ENCODE peak calls at places on chromosomes 4 and X, in four cellular contexts. One of them, this sample, is unnamed. For H3K4me1, the result is how much of the 10 kb centered on the place peaks cover.

GRCh38 chr4:141131738-141132688 is 1.3 kb downstream of the RNF150 start:
- DNase-seq in GM23338: peak
- DNase-seq in HCT116: no peak
- DNase-seq in K562: no peak
- DNase-seq in this sample: no peak

GRCh38 chr4:173443121-173443520 is 44.2 kb upstream of the SCRG1 start:
- DNase-seq in HCT116: no peak
- DNase-seq in K562: no peak
- DNase-seq in GM23338: no peak
- DNase-seq in this sample: no peak

GRCh38 chr4:182267048-182267447 is 23.8 kb downstream of the TENM3 start:
- DNase-seq in HCT116: no peak
- DNase-seq in GM23338: no peak
- DNase-seq in K562: no peak
- DNase-seq in this sample: no peak

GRCh38 chrX:72461288-72461687 is 111.4 kb downstream of the HDAC8 start:
- DNase-seq in HCT116: no peak
- DNase-seq in K562: no peak
- DNase-seq in GM23338: no peak
- DNase-seq in this sample: no peak

GRCh38 chrX:42976729-42977366 is 198.9 kb upstream of the PPP1R2C start:
- DNase-seq in GM23338: peak
- DNase-seq in HCT116: no peak
- DNase-seq in K562: no peak
- DNase-seq in this sample: no peak

GRCh38 chr4:37754410-37755185 is 68.4 kb upstream of the RELL1 start:
- DNase-seq in K562: no peak
- DNase-seq in HCT116: no peak
- DNase-seq in GM23338: no peak
- DNase-seq in this sample: no peak

GRCh38 chr4:109729563-109730293 is at the start of gene PLA2G12A:
- DNase-seq in K562: peak
- DNase-seq in GM23338: peak
- DNase-seq in HCT116: peak
- DNase-seq in this sample: no peak

GRCh38 chr4:159487284-159487747 is 384.4 kb downstream of the RAPGEF2 start:
- DNase-seq in HCT116: peak
- DNase-seq in K562: peak
- DNase-seq in GM23338: peak
- DNase-seq in this sample: no peak

GRCh38 chr4:18366762-18367358 is 345.3 kb upstream of the LCORL start:
- DNase-seq in GM23338: peak
- DNase-seq in K562: no peak
- DNase-seq in HCT116: no peak
- DNase-seq in this sample: no peak

GRCh38 chrX:1468250-1468772 is 15.6 kb upstream of the ASMTL start:
- DNase-seq in HCT116: no peak
- DNase-seq in K562: no peak
- DNase-seq in GM23338: no peak
- DNase-seq in this sample: peak

GRCh38 chr4:105569014-105569850 is 16.8 kb downstream of the ARHGEF38 start:
- DNase-seq in GM23338: no peak
- DNase-seq in HCT116: no peak
- DNase-seq in K562: no peak
- DNase-seq in this sample: no peak

GRCh38 chr4:38069271-38069760 is 109.1 kb downstream of the PTTG2 start:
- DNase-seq in GM23338: peak
- DNase-seq in K562: peak
- DNase-seq in HCT116: no peak
- DNase-seq in this sample: peak

GRCh38 chr4:58732973-58733372 is 1622.8 kb upstream of the IGFBP7 start:
- DNase-seq in K562: no peak
- DNase-seq in GM23338: no peak
- DNase-seq in HCT116: no peak
- DNase-seq in this sample: no peak

GRCh38 chr4:4387531-4388311 is 819 bp downstream of the NSG1 start:
- DNase-seq in GM23338: peak
- DNase-seq in HCT116: no peak
- DNase-seq in K562: no peak
- DNase-seq in this sample: no peak

GRCh38 chr4:42914937-42915336 is 22.4 kb downstream of the GRXCR1 start:
- DNase-seq in GM23338: no peak
- DNase-seq in K562: no peak
- DNase-seq in HCT116: no peak
- DNase-seq in this sample: no peak

GRCh38 chr4:109877400-109877799 is 29.5 kb downstream of the LRIT3 start:
- DNase-seq in GM23338: no peak
- DNase-seq in K562: no peak
- DNase-seq in HCT116: no peak
- DNase-seq in this sample: no peak

GRCh38 chrX:140510895-140511295 is 6.0 kb upstream of the SOX3 start:
- DNase-seq in K562: no peak
- DNase-seq in GM23338: peak
- DNase-seq in HCT116: no peak
- DNase-seq in this sample: no peak

GRCh38 chrX:22246620-22247019 is 26.1 kb upstream of the CBLL2 start:
- DNase-seq in K562: no peak
- DNase-seq in HCT116: no peak
- DNase-seq in GM23338: no peak
- DNase-seq in this sample: no peak

GRCh38 chr4:82430193-82431025 is at the start of the genes ENOPH1 and HNRNPDL:
- DNase-seq in GM23338: peak
- DNase-seq in K562: peak
- DNase-seq in HCT116: peak
- DNase-seq in this sample: peak
- H3K4me1 ChIP-seq in GM23338: under half
- H3K4me1 ChIP-seq in K562: under half
- H3K4me1 ChIP-seq in HCT116: under half
- H3K4me1 ChIP-seq in this sample: under half

GRCh38 chrX:131854586-131854985 is 168.5 kb upstream of the STK26 start:
- DNase-seq in K562: no peak
- DNase-seq in GM23338: peak
- DNase-seq in HCT116: no peak
- DNase-seq in this sample: no peak
- TF ChIP-seq CTCF in K562: peak
- TF ChIP-seq CTCF in GM23338: peak
- TF ChIP-seq CTCF in HCT116: no peak
- TF ChIP-seq CTCF in this sample: no peak

GRCh38 chr4:999863-1000425 is 6.7 kb upstream of the SLC26A1 start:
- DNase-seq in K562: no peak
- DNase-seq in HCT116: no peak
- DNase-seq in GM23338: no peak
- DNase-seq in this sample: no peak
- TF ChIP-seq POLR2AphosphoS5 in K562: no peak
- TF ChIP-seq POLR2AphosphoS5 in HCT116: no peak
- TF ChIP-seq POLR2AphosphoS5 in GM23338: no peak
- TF ChIP-seq POLR2AphosphoS5 in this sample: no peak

GRCh38 chr4:87086143-87086805 is 134.1 kb downstream of the KLHL8 start:
- DNase-seq in HCT116: no peak
- DNase-seq in GM23338: no peak
- DNase-seq in K562: no peak
- DNase-seq in this sample: no peak
- H3K4me1 ChIP-seq in HCT116: under half
- H3K4me1 ChIP-seq in GM23338: under half
- H3K4me1 ChIP-seq in K562: under half
- H3K4me1 ChIP-seq in this sample: half or more

GRCh38 chr4:72286185-72286584 is 254.4 kb downstream of the NPFFR2 start:
- DNase-seq in K562: no peak
- DNase-seq in GM23338: peak
- DNase-seq in HCT116: no peak
- DNase-seq in this sample: no peak

GRCh38 chr4:72280252-72280651 is 248.5 kb downstream of the NPFFR2 start:
- DNase-seq in K562: no peak
- DNase-seq in HCT116: no peak
- DNase-seq in GM23338: no peak
- DNase-seq in this sample: no peak

GRCh38 chr4:72283357-72283756 is 251.6 kb downstream of the NPFFR2 start:
- DNase-seq in GM23338: peak
- DNase-seq in HCT116: no peak
- DNase-seq in K562: no peak
- DNase-seq in this sample: no peak
- TF ChIP-seq CTCF in GM23338: no peak
- TF ChIP-seq CTCF in HCT116: no peak
- TF ChIP-seq CTCF in K562: no peak
- TF ChIP-seq CTCF in this sample: no peak

GRCh38 chrX:13110427-13111324 is 66.3 kb upstream of the FAM9C start:
- DNase-seq in HCT116: peak
- DNase-seq in K562: no peak
- DNase-seq in GM23338: peak
- DNase-seq in this sample: no peak
- TF ChIP-seq POLR2AphosphoS5 in HCT116: no peak
- TF ChIP-seq POLR2AphosphoS5 in K562: no peak
- TF ChIP-seq POLR2AphosphoS5 in GM23338: no peak
- TF ChIP-seq POLR2AphosphoS5 in this sample: peak

DNA sequence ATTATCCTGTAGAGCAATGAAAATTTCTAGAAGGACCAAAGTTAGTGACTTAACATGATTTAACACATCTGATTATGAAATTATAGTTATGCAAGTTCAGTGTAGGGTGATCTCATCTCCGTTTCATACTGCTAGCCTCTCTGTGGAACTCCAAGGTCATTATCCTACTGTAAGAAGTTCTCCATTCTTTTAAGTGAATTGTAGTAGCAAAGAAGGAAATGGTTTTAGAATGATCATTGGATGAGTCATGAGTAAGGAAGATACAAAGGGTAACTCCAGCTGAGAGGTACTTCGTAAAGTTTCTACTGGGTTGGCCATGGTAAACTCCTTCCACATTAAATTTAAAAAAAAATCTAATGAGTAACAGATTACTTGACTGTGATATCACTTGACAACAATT is 215.0 kb upstream of the GIMD1 start:
- DNase-seq in GM23338: peak
- DNase-seq in HCT116: peak
- DNase-seq in K562: no peak
- DNase-seq in this sample: no peak
- H3K4me1 ChIP-seq in GM23338: under half
- H3K4me1 ChIP-seq in HCT116: under half
- H3K4me1 ChIP-seq in K562: under half
- H3K4me1 ChIP-seq in this sample: under half

DNA sequence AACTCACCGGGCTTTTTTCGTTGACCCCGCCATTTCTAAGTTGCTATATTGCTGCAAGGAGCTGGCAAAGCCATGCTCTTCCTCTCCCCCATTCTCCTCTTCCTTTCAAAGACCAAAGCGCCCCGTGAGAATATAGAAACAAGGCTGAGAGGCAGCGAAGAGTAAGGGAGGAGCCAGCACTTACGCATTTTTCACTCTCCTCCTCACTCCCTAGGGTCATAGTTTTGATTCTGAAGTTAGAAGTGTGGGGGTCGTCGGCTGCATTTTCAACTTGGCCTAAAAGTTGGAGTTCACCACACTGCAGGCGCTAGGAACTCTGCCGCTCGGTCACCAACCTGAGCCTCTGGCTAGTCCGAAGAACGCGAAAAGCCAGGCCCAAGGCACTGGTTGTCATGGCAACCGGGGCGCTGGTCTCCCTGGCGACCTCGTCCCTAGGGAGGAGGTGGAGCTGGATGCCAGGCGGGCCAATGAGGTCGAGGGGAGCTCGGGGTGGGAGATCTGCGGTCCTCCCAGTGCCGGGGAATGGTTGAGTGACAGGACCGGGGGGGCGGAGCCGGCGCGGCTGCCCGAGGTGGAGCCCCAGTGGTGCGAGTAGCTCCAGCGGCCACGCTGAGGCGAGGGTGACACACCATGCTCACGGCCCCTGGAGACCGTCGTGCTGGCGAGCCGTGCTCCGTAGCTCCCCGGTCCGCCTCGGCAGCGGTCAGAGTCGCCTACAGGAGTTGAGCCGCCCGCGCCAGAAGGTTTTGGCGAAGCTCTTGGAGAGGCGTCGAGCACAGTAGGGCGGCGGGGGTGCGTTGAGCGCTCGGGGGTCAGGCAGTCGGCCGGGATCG is at the start of gene PTPN13:
- DNase-seq in GM23338: peak
- DNase-seq in K562: peak
- DNase-seq in HCT116: peak
- DNase-seq in this sample: peak
- TF ChIP-seq CTCF in GM23338: no peak
- TF ChIP-seq CTCF in K562: no peak
- TF ChIP-seq CTCF in HCT116: no peak
- TF ChIP-seq CTCF in this sample: no peak